ENCODE peak calls at places on chromosomes 1 and 21, in seven cellular contexts. Y is sigmoid colon, L is transverse colon, M is upper lobe of left lung, T is stomach, Q is endothelial cell of umbilical vein, C is prostate gland. P is an unnamed sample.

GRCh38 chr1:85375422-85375934 is 89.5 kb downstream of the DDAH1 start:
- DNase-seq in Q (no peak), M (no peak), L (no peak), Y (no peak), T (no peak), C (no peak), P (no peak)

GRCh38 chr1:31241321-31241720 is 1.6 kb upstream of the NKAIN1 start:
- DNase-seq in M (no peak), C (no peak), T (no peak), L (no peak), Y (peak; percentile 9), Q (no peak), P (no peak)

GRCh38 chr1:34970829-34971228 is 14.3 kb downstream of the TMEM35B start:
- DNase-seq in Q (no peak), T (no peak), M (no peak), Y (no peak), C (no peak), L (no peak), P (no peak)

GRCh38 chr1:145886390-145886789 is 724 bp upstream of the ANKRD35 start:
- DNase-seq in C (no peak), Q (no peak), T (no peak), Y (no peak), M (no peak), L (no peak), P (no peak)

GRCh38 chr1:9181990-9182783 is 52.4 kb upstream of the H6PD start:
- DNase-seq in Q (peak; percentile 64), L (peak; percentile 53), M (peak; percentile 56), C (no peak), Y (no peak), T (peak; percentile 65), P (peak; percentile 61)

GRCh38 chr1:25700124-25700523 is 83.5 kb downstream of the MAN1C1 start:
- DNase-seq in C (no peak), Q (no peak), Y (peak; percentile 92), M (no peak), L (peak; percentile 47), T (no peak), P (no peak)

GRCh38 chr1:184193451-184193850 is 141.9 kb downstream of the TSEN15 start:
- DNase-seq in Y (no peak), T (no peak), Q (no peak), C (no peak), L (no peak), M (no peak), P (no peak)

GRCh38 chr1:26287033-26287711 is 7.3 kb downstream of the SH3BGRL3 start:
- DNase-seq in M (peak; percentile 46), C (no peak), Y (peak; percentile 92), T (peak; percentile 44), L (peak; percentile 70), Q (no peak), P (peak; percentile 55)

GRCh38 chr1:155396874-155397476 is 76.3 kb downstream of the RUSC1 start:
- DNase-seq in T (peak; percentile 44), Y (no peak), M (peak; percentile 91), C (no peak), L (peak; percentile 62), Q (no peak), P (no peak)

GRCh38 chr1:169327875-169328274 is 39.7 kb downstream of the NME7 start:
- DNase-seq in C (no peak), L (no peak), Q (no peak), T (no peak), M (no peak), Y (no peak), P (no peak)

GRCh38 chr1:19305880-19306279 is 6.1 kb downstream of the AKR7A2 start:
- DNase-seq in L (no peak), C (no peak), T (no peak), M (no peak), Q (no peak), Y (peak; percentile 51), P (no peak)

GRCh38 chr1:212558665-212559480 is 49.7 kb upstream of the ATF3 start:
- DNase-seq in T (peak; percentile 97), Y (peak; percentile 97), C (peak; percentile 90), Q (peak; percentile 84), M (peak; percentile 92), L (peak; percentile 96), P (peak; percentile 84)

GRCh38 chr1:30818568-30819243 is 61.1 kb upstream of the LAPTM5 start:
- DNase-seq in L (no peak), Q (no peak), T (no peak), M (peak; percentile 81), Y (no peak), C (no peak), P (no peak)

GRCh38 chr1:214579183-214579582 is 23.8 kb upstream of the CENPF start:
- DNase-seq in T (no peak), Y (no peak), C (no peak), L (no peak), M (no peak), Q (no peak), P (no peak)

GRCh38 chr1:202807367-202807925 is 775 bp downstream of the KDM5B start:
- DNase-seq in L (peak; percentile 30), C (peak; percentile 17), M (peak; percentile 33), Q (no peak), T (no peak), Y (peak; percentile 68), P (peak; percentile 69)

GRCh38 chr21:33828577-33828976 is 87.0 kb downstream of the ATP5PO start:
- DNase-seq in C (no peak), L (no peak), Q (no peak), Y (no peak), T (no peak), M (no peak), P (no peak)

GRCh38 chr1:190478193-190479007 is 736 bp upstream of the BRINP3 start:
- DNase-seq in Q (peak; percentile 49), Y (no peak), T (no peak), L (peak; percentile 21), M (no peak), C (peak; percentile 12), P (no peak)

GRCh38 chr1:201251851-201252430 is 31.4 kb upstream of the PKP1 start:
- DNase-seq in Y (no peak), Q (no peak), M (no peak), C (no peak), T (no peak), L (no peak), P (no peak)

GRCh38 chr1:214678386-214678785 is 75.4 kb downstream of the CENPF start:
- DNase-seq in C (no peak), Y (no peak), M (no peak), L (no peak), Q (peak; percentile 9), T (no peak), P (no peak)

GRCh38 chr1:41861509-41862410 is 57.0 kb downstream of the HIVEP3 start:
- DNase-seq in T (no peak), Y (no peak), M (no peak), L (no peak), Q (no peak), C (no peak), P (no peak)

GRCh38 chr1:40530735-40531380 is 579 bp upstream of the ZNF684 start:
- DNase-seq in Q (no peak), T (no peak), L (no peak), Y (no peak), C (no peak), M (no peak), P (no peak)

GRCh38 chr1:53121319-53122172 is 20.9 kb downstream of the SLC1A7 start:
- DNase-seq in C (no peak), T (peak; percentile 31), Q (no peak), Y (peak; percentile 90), M (no peak), L (peak; percentile 16), P (no peak)

DNA sequence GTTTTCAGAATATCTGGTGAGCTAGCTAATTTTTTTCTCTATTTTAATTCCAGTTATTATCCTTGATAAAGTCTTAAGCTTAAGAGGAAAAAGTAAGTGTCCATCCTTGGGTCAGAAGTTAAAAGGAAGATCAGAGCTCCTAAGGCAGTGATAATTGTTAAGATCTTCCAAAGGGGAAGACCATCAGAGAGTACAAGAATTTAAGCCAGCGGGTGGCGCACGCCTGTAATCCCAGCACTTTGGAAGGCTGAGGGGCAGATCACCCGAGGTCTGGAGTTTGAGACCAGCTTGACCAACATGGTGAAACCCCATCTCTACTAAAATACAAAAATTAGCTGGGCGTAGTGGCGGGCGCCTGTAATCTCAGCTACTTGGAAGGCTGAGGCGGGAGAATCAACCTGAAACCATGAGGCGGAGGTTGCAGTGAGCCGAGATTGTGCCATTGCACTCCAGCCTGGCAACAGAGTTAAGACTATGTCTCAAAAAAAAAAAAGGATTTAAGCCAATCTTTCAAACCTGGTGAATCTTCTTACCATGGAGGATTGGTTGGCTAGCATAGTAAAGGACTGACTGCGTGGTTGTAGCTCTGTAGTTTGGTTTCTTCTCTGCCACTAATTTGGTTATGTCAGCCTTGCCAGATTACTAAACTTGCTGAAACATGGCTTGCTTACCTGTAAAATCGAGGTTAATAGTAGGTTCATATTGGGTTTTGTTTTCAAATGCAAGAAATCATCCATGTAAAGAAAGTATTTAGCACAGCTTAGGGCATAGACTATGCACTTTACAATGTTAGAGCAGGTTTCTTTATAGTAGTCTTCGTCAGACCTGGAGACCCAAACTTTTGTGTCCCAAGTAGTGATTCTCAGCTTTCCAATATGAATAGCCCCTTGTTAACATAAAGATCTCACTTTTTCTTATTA is 15.9 kb downstream of the AKIRIN1 start:
- DNase-seq in M (no peak), T (no peak), Y (no peak), C (no peak), L (no peak), Q (no peak), P (no peak)
- TF ChIP-seq POLR2AphosphoS5 in M (no peak), T (no peak), Y (no peak), C (no peak), L (no peak), Q (no peak), P (peak; percentile 70)

GRCh38 chr1:43453442-43454269 is at the start of gene HYI:
- DNase-seq in Y (peak; percentile 94), M (peak; percentile 88), L (peak; percentile 92), Q (peak; percentile 90), T (peak; percentile 85), C (peak; percentile 81), P (peak; percentile 63)
- TF ChIP-seq POLR2A in Y (no peak), M (peak; percentile 40), L (peak; percentile 63), Q (peak; percentile 97), T (no peak), C (peak; percentile 56), P (peak; percentile 13)

GRCh38 chr1:235648407-235648907 is 1.1 kb downstream of the GNG4 start:
- DNase-seq in T (no peak), L (peak; percentile 64), Q (peak; percentile 19), M (no peak), Y (peak; percentile 53), C (peak; percentile 36), P (no peak)

GRCh38 chr1:235651170-235651806 is 1.7 kb upstream of the GNG4 start:
- DNase-seq in C (no peak), M (no peak), Q (no peak), T (no peak), Y (no peak), L (no peak), P (no peak)

GRCh38 chr1:235649722-235650163 is at the start of gene GNG4:
- DNase-seq in Y (peak; percentile 46), Q (no peak), L (no peak), M (no peak), T (no peak), C (peak; percentile 38), P (no peak)

GRCh38 chr1:235650341-235651169 is 971 bp upstream of the GNG4 start:
- DNase-seq in M (no peak), T (no peak), Q (no peak), L (peak; percentile 57), Y (peak; percentile 48), C (no peak), P (no peak)

GRCh38 chr1:235648954-235649721 is 446 bp downstream of the GNG4 start:
- DNase-seq in T (peak; percentile 56), Y (peak; percentile 64), L (peak; percentile 67), M (peak; percentile 58), Q (peak; percentile 60), C (peak; percentile 58), P (peak; percentile 56)
- TF ChIP-seq POLR2AphosphoS5 in T (no peak), Y (no peak), L (no peak), M (no peak), Q (no peak), C (no peak), P (no peak)

GRCh38 chr1:1053682-1054081 is 20.4 kb downstream of the RNF223 start:
- DNase-seq in Q (no peak), T (no peak), L (no peak), M (no peak), C (no peak), Y (no peak), P (no peak)
- TF ChIP-seq POLR2A in Q (no peak), T (no peak), L (no peak), M (no peak), C (no peak), Y (no peak), P (no peak)

P was measured in GM12891.